ENCODE peak calls at places on chromosomes 13 and 19, in six cellular contexts. One of them, this sample, is unnamed.

GRCh38 chr13:88623150-88623549 is 952.0 kb downstream of the SLITRK5 start:
- DNase-seq in HAP-1: no peak
- DNase-seq in neural crest cell: no peak
- DNase-seq in keratinocyte: no peak
- DNase-seq in activated B cell treated with CpG ODN at 0.5 μM for 24 hours: no peak
- DNase-seq in stimulated activated CD4-positive, alpha-beta T cell treated with anti-CD3 and anti-CD28 coated beads, Interleukin-15, amount 100 ng/mL, for 1 hour: no peak
- DNase-seq in this sample: no peak

GRCh38 chr13:24071423-24072075 is 89.0 kb upstream of the SPATA13 start:
- DNase-seq in HAP-1: no peak
- DNase-seq in activated B cell treated with CpG ODN at 0.5 μM for 24 hours: no peak
- DNase-seq in neural crest cell: no peak
- DNase-seq in keratinocyte: no peak
- DNase-seq in stimulated activated CD4-positive, alpha-beta T cell treated with anti-CD3 and anti-CD28 coated beads, Interleukin-15, amount 100 ng/mL, for 1 hour: no peak
- DNase-seq in this sample: no peak

GRCh38 chr13:36599641-36600040 is 74.2 kb upstream of the SERTM1 start:
- DNase-seq in keratinocyte: no peak
- DNase-seq in neural crest cell: no peak
- DNase-seq in stimulated activated CD4-positive, alpha-beta T cell treated with anti-CD3 and anti-CD28 coated beads, Interleukin-15, amount 100 ng/mL, for 1 hour: no peak
- DNase-seq in activated B cell treated with CpG ODN at 0.5 μM for 24 hours: no peak
- DNase-seq in HAP-1: no peak
- DNase-seq in this sample: no peak

GRCh38 chr19:57746580-57747471 is at the start of gene ZNF776:
- DNase-seq in neural crest cell: peak
- DNase-seq in HAP-1: peak
- DNase-seq in activated B cell treated with CpG ODN at 0.5 μM for 24 hours: peak
- DNase-seq in stimulated activated CD4-positive, alpha-beta T cell treated with anti-CD3 and anti-CD28 coated beads, Interleukin-15, amount 100 ng/mL, for 1 hour: peak
- DNase-seq in keratinocyte: peak
- DNase-seq in this sample: peak

GRCh38 chr19:7328647-7329046 is 20.1 kb upstream of the ARHGEF18 start:
- DNase-seq in activated B cell treated with CpG ODN at 0.5 μM for 24 hours: no peak
- DNase-seq in stimulated activated CD4-positive, alpha-beta T cell treated with anti-CD3 and anti-CD28 coated beads, Interleukin-15, amount 100 ng/mL, for 1 hour: no peak
- DNase-seq in keratinocyte: no peak
- DNase-seq in neural crest cell: no peak
- DNase-seq in HAP-1: no peak
- DNase-seq in this sample: no peak

GRCh38 chr13:62544928-62545327 is 1129.3 kb upstream of the PCDH20 start:
- DNase-seq in activated B cell treated with CpG ODN at 0.5 μM for 24 hours: no peak
- DNase-seq in stimulated activated CD4-positive, alpha-beta T cell treated with anti-CD3 and anti-CD28 coated beads, Interleukin-15, amount 100 ng/mL, for 1 hour: no peak
- DNase-seq in neural crest cell: no peak
- DNase-seq in keratinocyte: no peak
- DNase-seq in HAP-1: no peak
- DNase-seq in this sample: no peak

GRCh38 chr19:46674416-46675178 is 13.6 kb upstream of the DACT3 start:
- DNase-seq in HAP-1: peak
- DNase-seq in neural crest cell: no peak
- DNase-seq in keratinocyte: no peak
- DNase-seq in stimulated activated CD4-positive, alpha-beta T cell treated with anti-CD3 and anti-CD28 coated beads, Interleukin-15, amount 100 ng/mL, for 1 hour: no peak
- DNase-seq in activated B cell treated with CpG ODN at 0.5 μM for 24 hours: no peak
- DNase-seq in this sample: no peak

GRCh38 chr19:32674153-32674958 is 624 bp downstream of the ANKRD27 start:
- DNase-seq in stimulated activated CD4-positive, alpha-beta T cell treated with anti-CD3 and anti-CD28 coated beads, Interleukin-15, amount 100 ng/mL, for 1 hour: no peak
- DNase-seq in activated B cell treated with CpG ODN at 0.5 μM for 24 hours: no peak
- DNase-seq in HAP-1: peak
- DNase-seq in keratinocyte: no peak
- DNase-seq in neural crest cell: no peak
- DNase-seq in this sample: no peak

GRCh38 chr19:813359-814107 is 8.2 kb downstream of the PLPPR3 start:
- DNase-seq in stimulated activated CD4-positive, alpha-beta T cell treated with anti-CD3 and anti-CD28 coated beads, Interleukin-15, amount 100 ng/mL, for 1 hour: no peak
- DNase-seq in activated B cell treated with CpG ODN at 0.5 μM for 24 hours: no peak
- DNase-seq in neural crest cell: no peak
- DNase-seq in HAP-1: no peak
- DNase-seq in keratinocyte: no peak
- DNase-seq in this sample: no peak

GRCh38 chr13:109155301-109155761 is 525.9 kb downstream of the MYO16 start:
- DNase-seq in neural crest cell: no peak
- DNase-seq in keratinocyte: peak
- DNase-seq in stimulated activated CD4-positive, alpha-beta T cell treated with anti-CD3 and anti-CD28 coated beads, Interleukin-15, amount 100 ng/mL, for 1 hour: no peak
- DNase-seq in HAP-1: no peak
- DNase-seq in activated B cell treated with CpG ODN at 0.5 μM for 24 hours: no peak
- DNase-seq in this sample: no peak

GRCh38 chr19:51272183-51272817 is 21.4 kb downstream of the SIGLECL1 start:
- DNase-seq in stimulated activated CD4-positive, alpha-beta T cell treated with anti-CD3 and anti-CD28 coated beads, Interleukin-15, amount 100 ng/mL, for 1 hour: no peak
- DNase-seq in activated B cell treated with CpG ODN at 0.5 μM for 24 hours: no peak
- DNase-seq in keratinocyte: no peak
- DNase-seq in HAP-1: no peak
- DNase-seq in neural crest cell: no peak
- DNase-seq in this sample: no peak

GRCh38 chr19:2796659-2797266 is 11.5 kb downstream of the THOP1 start:
- DNase-seq in keratinocyte: no peak
- DNase-seq in stimulated activated CD4-positive, alpha-beta T cell treated with anti-CD3 and anti-CD28 coated beads, Interleukin-15, amount 100 ng/mL, for 1 hour: no peak
- DNase-seq in activated B cell treated with CpG ODN at 0.5 μM for 24 hours: no peak
- DNase-seq in HAP-1: no peak
- DNase-seq in neural crest cell: no peak
- DNase-seq in this sample: no peak

GRCh38 chr19:17268754-17269153 is 1.5 kb downstream of the BABAM1 start:
- DNase-seq in HAP-1: no peak
- DNase-seq in neural crest cell: no peak
- DNase-seq in keratinocyte: no peak
- DNase-seq in stimulated activated CD4-positive, alpha-beta T cell treated with anti-CD3 and anti-CD28 coated beads, Interleukin-15, amount 100 ng/mL, for 1 hour: no peak
- DNase-seq in activated B cell treated with CpG ODN at 0.5 μM for 24 hours: no peak
- DNase-seq in this sample: no peak

GRCh38 chr13:31322025-31322424 is 122.2 kb downstream of the B3GLCT start:
- DNase-seq in HAP-1: no peak
- DNase-seq in activated B cell treated with CpG ODN at 0.5 μM for 24 hours: no peak
- DNase-seq in neural crest cell: no peak
- DNase-seq in keratinocyte: no peak
- DNase-seq in stimulated activated CD4-positive, alpha-beta T cell treated with anti-CD3 and anti-CD28 coated beads, Interleukin-15, amount 100 ng/mL, for 1 hour: no peak
- DNase-seq in this sample: no peak

GRCh38 chr19:53808710-53809125 is 15.4 kb downstream of the NLRP12 start:
- DNase-seq in activated B cell treated with CpG ODN at 0.5 μM for 24 hours: no peak
- DNase-seq in HAP-1: peak
- DNase-seq in neural crest cell: no peak
- DNase-seq in stimulated activated CD4-positive, alpha-beta T cell treated with anti-CD3 and anti-CD28 coated beads, Interleukin-15, amount 100 ng/mL, for 1 hour: no peak
- DNase-seq in keratinocyte: no peak
- DNase-seq in this sample: no peak

GRCh38 chr19:48815870-48816501 is 5.2 kb upstream of the BCAT2 start:
- DNase-seq in activated B cell treated with CpG ODN at 0.5 μM for 24 hours: no peak
- DNase-seq in keratinocyte: no peak
- DNase-seq in stimulated activated CD4-positive, alpha-beta T cell treated with anti-CD3 and anti-CD28 coated beads, Interleukin-15, amount 100 ng/mL, for 1 hour: no peak
- DNase-seq in neural crest cell: no peak
- DNase-seq in HAP-1: no peak
- DNase-seq in this sample: no peak

GRCh38 chr13:111410232-111411021 is 90.0 kb downstream of the TEX29 start:
- DNase-seq in keratinocyte: no peak
- DNase-seq in stimulated activated CD4-positive, alpha-beta T cell treated with anti-CD3 and anti-CD28 coated beads, Interleukin-15, amount 100 ng/mL, for 1 hour: no peak
- DNase-seq in HAP-1: peak
- DNase-seq in activated B cell treated with CpG ODN at 0.5 μM for 24 hours: no peak
- DNase-seq in neural crest cell: no peak
- DNase-seq in this sample: no peak

GRCh38 chr19:17881701-17882100 is 10.0 kb downstream of the SLC5A5 start:
- DNase-seq in neural crest cell: no peak
- DNase-seq in stimulated activated CD4-positive, alpha-beta T cell treated with anti-CD3 and anti-CD28 coated beads, Interleukin-15, amount 100 ng/mL, for 1 hour: no peak
- DNase-seq in HAP-1: no peak
- DNase-seq in keratinocyte: no peak
- DNase-seq in activated B cell treated with CpG ODN at 0.5 μM for 24 hours: no peak
- DNase-seq in this sample: no peak

GRCh38 chr13:64446372-64446771 is 2783.8 kb downstream of the PCDH9 start:
- DNase-seq in stimulated activated CD4-positive, alpha-beta T cell treated with anti-CD3 and anti-CD28 coated beads, Interleukin-15, amount 100 ng/mL, for 1 hour: no peak
- DNase-seq in activated B cell treated with CpG ODN at 0.5 μM for 24 hours: no peak
- DNase-seq in HAP-1: peak
- DNase-seq in neural crest cell: no peak
- DNase-seq in keratinocyte: no peak
- DNase-seq in this sample: no peak

GRCh38 chr13:21061077-21061945 is at the start of gene LATS2:
- DNase-seq in HAP-1: peak
- DNase-seq in stimulated activated CD4-positive, alpha-beta T cell treated with anti-CD3 and anti-CD28 coated beads, Interleukin-15, amount 100 ng/mL, for 1 hour: peak
- DNase-seq in keratinocyte: peak
- DNase-seq in neural crest cell: peak
- DNase-seq in activated B cell treated with CpG ODN at 0.5 μM for 24 hours: peak
- DNase-seq in this sample: peak

GRCh38 chr13:97892717-97893116 is 60.8 kb upstream of the IPO5 start:
- DNase-seq in activated B cell treated with CpG ODN at 0.5 μM for 24 hours: no peak
- DNase-seq in stimulated activated CD4-positive, alpha-beta T cell treated with anti-CD3 and anti-CD28 coated beads, Interleukin-15, amount 100 ng/mL, for 1 hour: no peak
- DNase-seq in HAP-1: no peak
- DNase-seq in neural crest cell: no peak
- DNase-seq in keratinocyte: no peak
- DNase-seq in this sample: no peak

GRCh38 chr19:2476451-2477140 is 669 bp downstream of the GADD45B start:
- DNase-seq in neural crest cell: no peak
- DNase-seq in activated B cell treated with CpG ODN at 0.5 μM for 24 hours: peak
- DNase-seq in keratinocyte: no peak
- DNase-seq in stimulated activated CD4-positive, alpha-beta T cell treated with anti-CD3 and anti-CD28 coated beads, Interleukin-15, amount 100 ng/mL, for 1 hour: peak
- DNase-seq in HAP-1: peak
- DNase-seq in this sample: no peak

GRCh38 chr19:27772059-27772458 is 1440.9 kb downstream of the UQCRFS1 start:
- DNase-seq in HAP-1: no peak
- DNase-seq in stimulated activated CD4-positive, alpha-beta T cell treated with anti-CD3 and anti-CD28 coated beads, Interleukin-15, amount 100 ng/mL, for 1 hour: no peak
- DNase-seq in activated B cell treated with CpG ODN at 0.5 μM for 24 hours: no peak
- DNase-seq in keratinocyte: no peak
- DNase-seq in neural crest cell: no peak
- DNase-seq in this sample: no peak

GRCh38 chr19:4328243-4328990 is 10.2 kb downstream of the STAP2 start:
- DNase-seq in activated B cell treated with CpG ODN at 0.5 μM for 24 hours: peak
- DNase-seq in neural crest cell: peak
- DNase-seq in keratinocyte: peak
- DNase-seq in stimulated activated CD4-positive, alpha-beta T cell treated with anti-CD3 and anti-CD28 coated beads, Interleukin-15, amount 100 ng/mL, for 1 hour: peak
- DNase-seq in HAP-1: peak
- DNase-seq in this sample: peak

GRCh38 chr13:46041335-46041934 is 11.1 kb downstream of the ZC3H13 start:
- DNase-seq in keratinocyte: no peak
- DNase-seq in activated B cell treated with CpG ODN at 0.5 μM for 24 hours: no peak
- DNase-seq in stimulated activated CD4-positive, alpha-beta T cell treated with anti-CD3 and anti-CD28 coated beads, Interleukin-15, amount 100 ng/mL, for 1 hour: no peak
- DNase-seq in HAP-1: no peak
- DNase-seq in neural crest cell: no peak
- DNase-seq in this sample: no peak

This sample was measured in GOT3.